ENCODE peak calls at places on chromosomes 7 and 10, in six cellular contexts. E, J, K, G, L and T are unnamed samples.

GRCh38 chr7:46207931-46208634 is 287.0 kb upstream of the IGFBP3 start:
- DNase-seq in E (no peak), J (no peak), K (no peak), G (no peak), L (no peak), T (no peak)

GRCh38 chr10:34666008-34666700 is 148.9 kb downstream of the PARD3 start:
- DNase-seq in E (peak; percentile 41), J (peak; percentile 73), K (peak; percentile 83), G (peak; percentile 53), L (no peak), T (peak; percentile 79)

GRCh38 chr10:103284170-103284569 is 7.2 kb downstream of the INA start:
- DNase-seq in E (no peak), J (no peak), K (no peak), G (no peak), L (no peak), T (peak; percentile 81)

GRCh38 chr7:44063894-44064651 is 1.3 kb downstream of the PGAM2 start:
- DNase-seq in E (no peak), J (no peak), K (no peak), G (no peak), L (no peak), T (no peak)

GRCh38 chr10:51425431-51425830 is 274.0 kb downstream of the CSTF2T start:
- DNase-seq in E (no peak), J (no peak), K (peak; percentile 74), G (no peak), L (no peak), T (no peak)

GRCh38 chr10:133030126-133030525 is 57.6 kb upstream of the ADGRA1 start:
- DNase-seq in E (no peak), J (no peak), K (no peak), G (no peak), L (no peak), T (no peak)

GRCh38 chr10:78777466-78778256 is 291.1 kb upstream of the ZMIZ1 start:
- DNase-seq in E (no peak), J (no peak), K (no peak), G (no peak), L (no peak), T (no peak)

GRCh38 chr10:118799779-118800178 is 45.0 kb upstream of the CACUL1 start:
- DNase-seq in E (no peak), J (no peak), K (no peak), G (no peak), L (no peak), T (no peak)

GRCh38 chr10:59240581-59241183 is 64.2 kb downstream of the PHYHIPL start:
- DNase-seq in E (peak; percentile 59), J (no peak), K (peak; percentile 52), G (no peak), L (peak; percentile 25), T (peak; percentile 47)

GRCh38 chr10:78175444-78175843 is 141.8 kb downstream of the RPS24 start:
- DNase-seq in E (no peak), J (no peak), K (no peak), G (no peak), L (no peak), T (no peak)

GRCh38 chr7:8232999-8233847 is 28.7 kb downstream of the ICA1 start:
- DNase-seq in E (peak; percentile 80), J (no peak), K (no peak), G (no peak), L (no peak), T (no peak)

GRCh38 chr10:77578583-77579227 is 58.9 kb downstream of the KCNMA1 start:
- DNase-seq in E (no peak), J (peak; percentile 59), K (peak; percentile 30), G (no peak), L (no peak), T (no peak)

GRCh38 chr10:116891208-116891607 is 41.9 kb downstream of the ENO4 start:
- DNase-seq in E (no peak), J (no peak), K (peak; percentile 86), G (no peak), L (no peak), T (no peak)

GRCh38 chr7:148699024-148699771 is 495 bp downstream of the CUL1 start:
- DNase-seq in E (peak; percentile 82), J (peak; percentile 21), K (peak; percentile 56), G (no peak), L (peak; percentile 65), T (peak; percentile 85)

GRCh38 chr7:34064511-34065158 is 159.3 kb downstream of the BMPER start:
- DNase-seq in E (no peak), J (peak; percentile 26), K (no peak), G (no peak), L (no peak), T (no peak)

GRCh38 chr10:20622522-20623270 is 274.4 kb downstream of the NEBL start:
- DNase-seq in E (no peak), J (no peak), K (no peak), G (no peak), L (peak; percentile 6), T (no peak)

GRCh38 chr10:132827861-132828539 is 42.1 kb upstream of the NKX6-2 start:
- DNase-seq in E (no peak), J (no peak), K (no peak), G (no peak), L (no peak), T (no peak)

GRCh38 chr7:100890640-100891521 is 1.4 kb upstream of the UFSP1 start:
- DNase-seq in E (peak; percentile 48), J (no peak), K (no peak), G (no peak), L (no peak), T (peak; percentile 67)

GRCh38 chr10:48506147-48506917 is 98.5 kb downstream of the ARHGAP22 start:
- DNase-seq in E (peak; percentile 81), J (peak; percentile 32), K (peak; percentile 67), G (no peak), L (peak; percentile 88), T (peak; percentile 73)

GRCh38 chr7:25839084-25839769 is 312.8 kb upstream of the NFE2L3 start:
- DNase-seq in E (peak; percentile 26), J (no peak), K (no peak), G (no peak), L (no peak), T (peak; percentile 37)

GRCh38 chr7:98049034-98049433 is 57.6 kb upstream of the LMTK2 start:
- DNase-seq in E (no peak), J (no peak), K (no peak), G (no peak), L (no peak), T (no peak)

GRCh38 chr7:815284-816216 is 16.7 kb upstream of the SUN1 start:
- DNase-seq in E (peak; percentile 68), J (peak; percentile 23), K (peak; percentile 20), G (no peak), L (no peak), T (peak; percentile 50)

GRCh38 chr7:44284216-44284615 is 41.2 kb downstream of the CAMK2B start:
- DNase-seq in E (no peak), J (no peak), K (no peak), G (no peak), L (no peak), T (peak; percentile 57)

GRCh38 chr10:29535012-29535777 is 99.6 kb downstream of the SVIL start:
- DNase-seq in E (peak; percentile 38), J (peak; percentile 84), K (peak; percentile 55), G (no peak), L (peak; percentile 93), T (peak; percentile 4)

GRCh38 chr7:50092579-50093411 is at the start of gene ZPBP:
- DNase-seq in E (peak; percentile 27), J (no peak), K (peak; percentile 40), G (peak; percentile 30), L (peak; percentile 18), T (peak; percentile 75)

GRCh38 chr7:47477191-47478016 is 104.5 kb downstream of the TNS3 start:
- DNase-seq in E (no peak), J (no peak), K (no peak), G (no peak), L (no peak), T (no peak)
- TF ChIP-seq MAX in E (no peak), J (no peak), K (no peak), G (no peak), L (no peak), T (no peak)

GRCh38 chr10:71314028-71314693 is 4.9 kb upstream of the SLC29A3 start:
- DNase-seq in E (peak; percentile 90), J (peak; percentile 70), K (peak; percentile 28), G (no peak), L (no peak), T (peak; percentile 66)
- H3K4me3 ChIP-seq in E (no peak overlapping the region), J (no peak overlapping the region), K (no peak overlapping the region), G (no peak overlapping the region), L (no peak overlapping the region), T (no peak overlapping the region)

DNA sequence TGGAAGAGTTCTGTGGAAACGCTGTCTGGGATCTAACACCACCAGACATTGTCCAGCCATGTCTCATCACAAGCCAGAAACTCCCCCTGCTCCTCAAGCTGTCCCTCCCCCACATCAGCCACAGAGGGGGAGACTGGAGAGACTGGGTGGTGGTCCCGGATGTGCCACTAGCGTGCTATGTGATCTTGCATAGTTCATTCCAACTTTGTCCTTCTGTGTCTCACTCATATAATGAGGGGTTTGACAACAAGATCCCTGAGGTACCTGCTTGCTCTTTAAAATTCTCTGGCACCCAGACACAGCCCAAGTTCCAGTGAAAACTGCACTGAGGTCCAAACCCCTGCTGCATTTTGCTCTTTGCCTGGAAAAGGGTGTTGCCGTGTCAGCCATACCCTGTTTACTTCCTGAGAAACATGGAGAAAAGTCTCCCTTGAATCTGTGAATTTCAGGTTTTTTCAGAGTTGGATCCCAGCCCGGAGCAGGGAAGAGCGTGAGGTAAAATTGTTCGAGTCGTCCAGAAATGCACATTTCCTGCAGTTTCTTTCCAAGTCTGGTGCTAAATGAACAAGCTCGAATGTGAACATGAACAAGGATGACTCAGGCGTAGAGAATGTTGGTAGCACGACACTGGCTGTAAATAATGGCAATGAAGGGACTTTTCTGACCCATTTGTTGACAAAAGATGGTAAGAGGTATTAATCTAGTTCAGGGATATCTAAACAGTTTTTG is 156.6 kb downstream of the CCDC3 start:
- DNase-seq in E (no peak), J (peak; percentile 45), K (peak; percentile 98), G (no peak), L (peak; percentile 10), T (no peak)
- TF ChIP-seq MYC in E (no peak), J (no peak), K (no peak), G (no peak), L (no peak), T (no peak)

DNA sequence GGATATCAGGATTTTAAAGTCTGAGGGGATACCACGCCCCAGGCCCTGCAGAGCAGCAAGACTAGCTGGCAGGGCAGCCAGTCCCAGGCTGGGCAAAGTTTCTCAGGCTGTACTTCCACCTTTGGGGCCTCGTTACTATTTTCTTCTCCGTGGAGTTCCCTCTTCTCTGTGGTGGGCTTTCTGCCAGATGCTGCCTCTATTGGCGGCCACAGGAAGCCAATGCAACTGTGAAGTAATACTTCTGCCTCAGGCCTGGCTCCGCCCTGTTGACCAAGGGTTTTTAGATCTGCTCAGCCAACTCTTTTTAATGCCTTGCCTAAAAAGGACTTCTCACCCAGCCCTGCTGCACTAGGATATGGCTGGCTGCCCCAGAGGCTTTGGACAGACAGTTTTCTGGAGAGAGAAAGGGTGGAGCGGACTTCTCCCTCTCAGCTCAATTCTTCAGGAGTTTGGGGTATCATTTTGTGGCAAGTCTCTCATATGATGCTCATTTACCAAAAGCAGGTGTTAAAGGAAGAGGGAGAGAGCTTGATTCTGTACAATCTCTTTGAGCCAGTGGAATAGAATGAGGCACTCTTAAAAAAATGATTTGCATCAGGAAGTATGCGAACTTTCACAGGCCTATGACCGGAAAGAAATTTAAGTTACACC is 67.4 kb downstream of the HHEX start:
- DNase-seq in E (peak; percentile 38), J (peak; percentile 46), K (peak; percentile 93), G (peak; percentile 75), L (peak; percentile 72), T (peak; percentile 98)
- TF ChIP-seq MAX in E (no peak), J (no peak), K (no peak), G (no peak), L (peak; percentile 52), T (peak; percentile 75)